ENCODE peak calls at places on chromosomes 5 and 9, in seven cellular contexts. One of them, this sample, is unnamed. For H3K9me3, the result is how much of the 10 kb centered on the place peaks cover.

GRCh38 chr5:126814721-126815404 is 37.9 kb downstream of the LMNB1 start:
- DNase-seq in tibial artery: no peak
- DNase-seq in IMR-90: peak
- DNase-seq in CD4-positive, alpha-beta memory T cell: no peak
- DNase-seq in prostate gland: no peak
- DNase-seq in adrenal gland: no peak
- DNase-seq in PC-3: peak
- DNase-seq in this sample: no peak

GRCh38 chr9:124708070-124708469 is 63.0 kb downstream of the NR6A1 start:
- DNase-seq in tibial artery: no peak
- DNase-seq in IMR-90: no peak
- DNase-seq in CD4-positive, alpha-beta memory T cell: no peak
- DNase-seq in prostate gland: no peak
- DNase-seq in adrenal gland: no peak
- DNase-seq in PC-3: no peak
- DNase-seq in this sample: no peak

GRCh38 chr5:81626524-81626923 is 124.4 kb downstream of the SSBP2 start:
- DNase-seq in tibial artery: no peak
- DNase-seq in IMR-90: peak
- DNase-seq in CD4-positive, alpha-beta memory T cell: no peak
- DNase-seq in prostate gland: no peak
- DNase-seq in adrenal gland: no peak
- DNase-seq in PC-3: peak
- DNase-seq in this sample: peak

GRCh38 chr5:73158313-73158712 is 14.7 kb upstream of the TMEM174 start:
- DNase-seq in tibial artery: no peak
- DNase-seq in IMR-90: no peak
- DNase-seq in CD4-positive, alpha-beta memory T cell: no peak
- DNase-seq in prostate gland: no peak
- DNase-seq in adrenal gland: no peak
- DNase-seq in PC-3: no peak
- DNase-seq in this sample: no peak

GRCh38 chr9:86946712-86947145 is 577 bp downstream of the GAS1 start:
- DNase-seq in tibial artery: peak
- DNase-seq in IMR-90: no peak
- DNase-seq in CD4-positive, alpha-beta memory T cell: no peak
- DNase-seq in prostate gland: peak
- DNase-seq in adrenal gland: peak
- DNase-seq in PC-3: no peak
- DNase-seq in this sample: no peak

GRCh38 chr9:2024888-2025781 is 10.0 kb downstream of the SMARCA2 start:
- DNase-seq in tibial artery: no peak
- DNase-seq in IMR-90: no peak
- DNase-seq in CD4-positive, alpha-beta memory T cell: no peak
- DNase-seq in prostate gland: no peak
- DNase-seq in adrenal gland: no peak
- DNase-seq in PC-3: no peak
- DNase-seq in this sample: no peak

GRCh38 chr9:6566409-6567139 is 79.0 kb downstream of the GLDC start:
- DNase-seq in tibial artery: no peak
- DNase-seq in IMR-90: peak
- DNase-seq in CD4-positive, alpha-beta memory T cell: no peak
- DNase-seq in prostate gland: no peak
- DNase-seq in adrenal gland: peak
- DNase-seq in PC-3: peak
- DNase-seq in this sample: peak

GRCh38 chr5:123203105-123203794 is 114.2 kb downstream of the PRDM6 start:
- DNase-seq in tibial artery: no peak
- DNase-seq in IMR-90: peak
- DNase-seq in CD4-positive, alpha-beta memory T cell: no peak
- DNase-seq in prostate gland: no peak
- DNase-seq in adrenal gland: no peak
- DNase-seq in PC-3: no peak
- DNase-seq in this sample: no peak

GRCh38 chr9:122579874-122580273 is 3.3 kb downstream of the OR1L8 start:
- DNase-seq in tibial artery: no peak
- DNase-seq in IMR-90: no peak
- DNase-seq in CD4-positive, alpha-beta memory T cell: no peak
- DNase-seq in prostate gland: no peak
- DNase-seq in adrenal gland: no peak
- DNase-seq in PC-3: no peak
- DNase-seq in this sample: no peak

GRCh38 chr9:122580360-122580759 is 2.8 kb downstream of the OR1L8 start:
- DNase-seq in tibial artery: no peak
- DNase-seq in IMR-90: peak
- DNase-seq in CD4-positive, alpha-beta memory T cell: no peak
- DNase-seq in prostate gland: no peak
- DNase-seq in adrenal gland: no peak
- DNase-seq in PC-3: peak
- DNase-seq in this sample: no peak
- H3K9me3 ChIP-seq in tibial artery: under half
- H3K9me3 ChIP-seq in IMR-90: under half
- H3K9me3 ChIP-seq in CD4-positive, alpha-beta memory T cell: under half
- H3K9me3 ChIP-seq in prostate gland: under half
- H3K9me3 ChIP-seq in adrenal gland: under half
- H3K9me3 ChIP-seq in PC-3: under half
- H3K9me3 ChIP-seq in this sample: under half

GRCh38 chr5:141260458-141261237 is 15.5 kb downstream of the PCDHB15 start:
- DNase-seq in tibial artery: no peak
- DNase-seq in IMR-90: peak
- DNase-seq in CD4-positive, alpha-beta memory T cell: no peak
- DNase-seq in prostate gland: no peak
- DNase-seq in adrenal gland: no peak
- DNase-seq in PC-3: peak
- DNase-seq in this sample: no peak

GRCh38 chr5:141261238-141261546 is 16.0 kb downstream of the PCDHB15 start:
- DNase-seq in tibial artery: no peak
- DNase-seq in IMR-90: no peak
- DNase-seq in CD4-positive, alpha-beta memory T cell: no peak
- DNase-seq in prostate gland: no peak
- DNase-seq in adrenal gland: no peak
- DNase-seq in PC-3: no peak
- DNase-seq in this sample: no peak

GRCh38 chr5:141258464-141258863 is 13.3 kb downstream of the PCDHB15 start:
- DNase-seq in tibial artery: no peak
- DNase-seq in IMR-90: no peak
- DNase-seq in CD4-positive, alpha-beta memory T cell: no peak
- DNase-seq in prostate gland: no peak
- DNase-seq in adrenal gland: no peak
- DNase-seq in PC-3: no peak
- DNase-seq in this sample: no peak

GRCh38 chr5:141258948-141259347 is 13.8 kb downstream of the PCDHB15 start:
- DNase-seq in tibial artery: no peak
- DNase-seq in IMR-90: no peak
- DNase-seq in CD4-positive, alpha-beta memory T cell: no peak
- DNase-seq in prostate gland: no peak
- DNase-seq in adrenal gland: no peak
- DNase-seq in PC-3: no peak
- DNase-seq in this sample: no peak
- H3K9me3 ChIP-seq in tibial artery: half or more
- H3K9me3 ChIP-seq in IMR-90: under half
- H3K9me3 ChIP-seq in CD4-positive, alpha-beta memory T cell: under half
- H3K9me3 ChIP-seq in prostate gland: under half
- H3K9me3 ChIP-seq in adrenal gland: half or more
- H3K9me3 ChIP-seq in PC-3: under half
- H3K9me3 ChIP-seq in this sample: half or more

DNA sequence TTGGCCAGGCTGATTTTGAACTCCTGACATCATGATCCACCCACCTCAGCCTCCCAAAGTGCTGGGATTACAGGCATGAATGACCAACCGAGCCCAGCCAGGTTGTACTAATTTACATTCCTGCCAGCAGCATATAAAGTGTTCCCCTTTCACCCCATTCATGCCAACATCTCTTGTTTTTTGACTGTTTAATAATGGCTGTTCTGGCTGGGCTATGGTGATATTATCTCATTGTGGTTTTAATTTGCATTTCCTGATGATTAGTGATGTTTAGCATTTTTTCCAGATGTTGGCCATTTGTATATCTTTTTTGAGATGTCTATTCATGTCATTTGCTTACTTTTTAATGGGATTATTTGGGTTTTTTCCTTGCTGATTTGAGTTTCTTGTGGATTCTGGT is 87.3 kb downstream of the INVS start:
- DNase-seq in tibial artery: no peak
- DNase-seq in IMR-90: no peak
- DNase-seq in CD4-positive, alpha-beta memory T cell: no peak
- DNase-seq in prostate gland: no peak
- DNase-seq in adrenal gland: no peak
- DNase-seq in PC-3: no peak
- DNase-seq in this sample: no peak
- H3K9me3 ChIP-seq in tibial artery: under half
- H3K9me3 ChIP-seq in IMR-90: under half
- H3K9me3 ChIP-seq in CD4-positive, alpha-beta memory T cell: under half
- H3K9me3 ChIP-seq in prostate gland: under half
- H3K9me3 ChIP-seq in adrenal gland: under half
- H3K9me3 ChIP-seq in PC-3: under half
- H3K9me3 ChIP-seq in this sample: under half

DNA sequence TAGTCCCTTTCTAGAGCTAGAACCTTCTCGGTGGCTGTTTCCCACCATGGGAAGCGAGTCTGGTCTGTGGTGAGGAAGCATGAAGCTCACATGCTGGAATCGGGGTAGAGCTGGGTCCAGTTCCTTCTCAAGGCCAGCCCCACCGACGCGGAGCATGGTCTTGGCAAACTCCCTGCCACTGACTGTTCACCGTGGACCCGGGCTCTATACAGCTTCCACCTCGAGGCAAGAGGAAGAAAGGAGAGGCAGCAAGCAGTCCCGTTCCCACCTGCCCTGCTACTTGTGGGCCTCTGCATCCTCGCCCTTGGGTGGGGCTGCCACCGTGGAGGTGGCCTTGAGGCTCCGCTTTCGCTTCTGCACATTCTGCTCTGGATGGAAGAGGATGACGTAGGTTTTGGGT is 13.7 kb downstream of the GRM6 start:
- DNase-seq in tibial artery: no peak
- DNase-seq in IMR-90: no peak
- DNase-seq in CD4-positive, alpha-beta memory T cell: no peak
- DNase-seq in prostate gland: no peak
- DNase-seq in adrenal gland: no peak
- DNase-seq in PC-3: no peak
- DNase-seq in this sample: no peak
- H3K9me3 ChIP-seq in tibial artery: half or more
- H3K9me3 ChIP-seq in IMR-90: half or more
- H3K9me3 ChIP-seq in CD4-positive, alpha-beta memory T cell: under half
- H3K9me3 ChIP-seq in prostate gland: under half
- H3K9me3 ChIP-seq in adrenal gland: under half
- H3K9me3 ChIP-seq in PC-3: under half
- H3K9me3 ChIP-seq in this sample: under half

DNA sequence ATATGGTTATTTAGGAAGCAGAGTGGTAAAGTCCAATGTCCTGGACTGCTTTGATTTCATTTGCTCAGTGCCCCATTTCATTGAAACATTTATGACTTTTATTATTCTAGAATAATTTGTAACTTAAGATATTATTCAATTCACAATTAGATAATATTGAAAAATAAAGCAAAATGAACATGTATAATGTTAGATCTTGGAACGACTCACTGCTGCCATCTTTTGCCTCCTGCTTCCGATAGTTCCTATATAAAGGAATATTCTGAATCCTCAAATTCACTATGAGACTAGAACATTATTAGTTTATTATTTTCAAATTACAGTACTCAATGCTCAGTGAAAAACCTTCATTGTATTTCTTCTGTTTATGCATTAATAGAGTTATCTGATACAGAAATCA is 2.2 kb upstream of the CTNND2 start:
- DNase-seq in tibial artery: no peak
- DNase-seq in IMR-90: no peak
- DNase-seq in CD4-positive, alpha-beta memory T cell: no peak
- DNase-seq in prostate gland: no peak
- DNase-seq in adrenal gland: no peak
- DNase-seq in PC-3: peak
- DNase-seq in this sample: no peak
- H3K9me3 ChIP-seq in tibial artery: under half
- H3K9me3 ChIP-seq in IMR-90: under half
- H3K9me3 ChIP-seq in CD4-positive, alpha-beta memory T cell: under half
- H3K9me3 ChIP-seq in prostate gland: under half
- H3K9me3 ChIP-seq in adrenal gland: under half
- H3K9me3 ChIP-seq in PC-3: under half
- H3K9me3 ChIP-seq in this sample: under half

GRCh38 chr9:95333426-95333825 is 15.9 kb upstream of the FANCC start:
- DNase-seq in tibial artery: no peak
- DNase-seq in IMR-90: no peak
- DNase-seq in CD4-positive, alpha-beta memory T cell: no peak
- DNase-seq in prostate gland: no peak
- DNase-seq in adrenal gland: no peak
- DNase-seq in PC-3: no peak
- DNase-seq in this sample: no peak

GRCh38 chr9:95325221-95325620 is 7.7 kb upstream of the FANCC start:
- DNase-seq in tibial artery: no peak
- DNase-seq in IMR-90: no peak
- DNase-seq in CD4-positive, alpha-beta memory T cell: no peak
- DNase-seq in prostate gland: no peak
- DNase-seq in adrenal gland: no peak
- DNase-seq in PC-3: no peak
- DNase-seq in this sample: no peak

GRCh38 chr9:95332860-95333259 is 15.4 kb upstream of the FANCC start:
- DNase-seq in tibial artery: no peak
- DNase-seq in IMR-90: no peak
- DNase-seq in CD4-positive, alpha-beta memory T cell: no peak
- DNase-seq in prostate gland: no peak
- DNase-seq in adrenal gland: no peak
- DNase-seq in PC-3: no peak
- DNase-seq in this sample: no peak

GRCh38 chr9:95336281-95336680 is 18.8 kb upstream of the FANCC start:
- DNase-seq in tibial artery: no peak
- DNase-seq in IMR-90: no peak
- DNase-seq in CD4-positive, alpha-beta memory T cell: no peak
- DNase-seq in prostate gland: no peak
- DNase-seq in adrenal gland: peak
- DNase-seq in PC-3: no peak
- DNase-seq in this sample: peak

GRCh38 chr9:95330720-95331404 is 13.4 kb upstream of the FANCC start:
- DNase-seq in tibial artery: no peak
- DNase-seq in IMR-90: no peak
- DNase-seq in CD4-positive, alpha-beta memory T cell: no peak
- DNase-seq in prostate gland: no peak
- DNase-seq in adrenal gland: no peak
- DNase-seq in PC-3: no peak
- DNase-seq in this sample: no peak
- H3K9me3 ChIP-seq in tibial artery: under half
- H3K9me3 ChIP-seq in IMR-90: under half
- H3K9me3 ChIP-seq in CD4-positive, alpha-beta memory T cell: under half
- H3K9me3 ChIP-seq in prostate gland: under half
- H3K9me3 ChIP-seq in adrenal gland: under half
- H3K9me3 ChIP-seq in PC-3: under half
- H3K9me3 ChIP-seq in this sample: under half

DNA sequence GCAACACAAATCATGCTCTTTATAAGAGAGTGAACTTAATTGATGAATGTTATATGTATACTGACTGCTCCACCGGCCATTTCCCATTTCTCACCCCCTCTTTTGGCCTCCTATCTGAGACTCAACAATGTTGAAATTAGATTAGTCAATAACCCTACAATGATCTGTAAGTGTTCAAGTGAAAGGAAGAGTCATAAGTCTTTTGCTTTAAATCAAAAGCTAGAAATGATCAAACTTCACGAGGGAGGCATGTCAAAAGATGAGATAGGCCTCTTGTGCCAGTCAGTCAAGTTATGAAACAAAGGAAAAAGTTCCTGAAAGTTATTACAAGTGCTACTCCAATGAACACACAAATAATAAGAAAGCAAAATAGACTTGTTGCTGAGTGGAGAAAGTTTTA is 83.1 kb downstream of the NLN start:
- DNase-seq in tibial artery: no peak
- DNase-seq in IMR-90: no peak
- DNase-seq in CD4-positive, alpha-beta memory T cell: no peak
- DNase-seq in prostate gland: no peak
- DNase-seq in adrenal gland: no peak
- DNase-seq in PC-3: no peak
- DNase-seq in this sample: no peak
- H3K9me3 ChIP-seq in tibial artery: under half
- H3K9me3 ChIP-seq in IMR-90: under half
- H3K9me3 ChIP-seq in CD4-positive, alpha-beta memory T cell: under half
- H3K9me3 ChIP-seq in prostate gland: under half
- H3K9me3 ChIP-seq in adrenal gland: under half
- H3K9me3 ChIP-seq in PC-3: under half
- H3K9me3 ChIP-seq in this sample: under half

This sample was measured in hepatocyte.